ENCODE peak calls at places on chromosome 13, in five cellular contexts. H is endodermal cell, K is left ventricle myocardium inferior, V is SK-N-SH, D is A549. W is an unnamed sample.
A peak's percentile ranks its signal among the peaks of the same experiment; 100 is the strongest.

GRCh38 chr13:109857325-109857724 is 70.9 kb upstream of the IRS2 start:
- DNase-seq in H (peak; percentile 34), K (no peak), V (no peak), D (no peak), W (no peak)

GRCh38 chr13:46134494-46134893 is 29.7 kb upstream of the CPB2 start:
- DNase-seq in H (no peak), K (no peak), V (no peak), D (no peak), W (no peak)

GRCh38 chr13:106078191-106078590 is 457.3 kb downstream of the EFNB2 start:
- DNase-seq in H (no peak), K (no peak), V (no peak), D (no peak), W (no peak)

GRCh38 chr13:99335603-99336002 is 28.4 kb upstream of the GPR183 start:
- DNase-seq in H (no peak), K (no peak), V (no peak), D (no peak), W (no peak)

GRCh38 chr13:97342936-97343335 is 91.0 kb upstream of the RAP2A start:
- DNase-seq in H (no peak), K (no peak), V (no peak), D (no peak), W (no peak)

GRCh38 chr13:35978607-35979316 is 152.4 kb downstream of the DCLK1 start:
- DNase-seq in H (peak; percentile 74), K (no peak), V (peak; percentile 54), D (peak; percentile 12), W (no peak)

GRCh38 chr13:99033814-99034213 is 56.0 kb upstream of the DOCK9 start:
- DNase-seq in H (no peak), K (no peak), V (peak; percentile 34), D (peak; percentile 23), W (no peak)

GRCh38 chr13:23794267-23795161 is 94.7 kb downstream of the MIPEP start:
- DNase-seq in H (no peak), K (no peak), V (no peak), D (no peak), W (no peak)

GRCh38 chr13:87356314-87356713 is 314.9 kb upstream of the SLITRK5 start:
- DNase-seq in H (no peak), K (no peak), V (no peak), D (no peak), W (no peak)

GRCh38 chr13:83214452-83214851 is 667.8 kb downstream of the SLITRK1 start:
- DNase-seq in H (no peak), K (no peak), V (no peak), D (no peak), W (no peak)

GRCh38 chr13:77213644-77214043 is 113.2 kb downstream of the MYCBP2 start:
- DNase-seq in H (no peak), K (no peak), V (no peak), D (no peak), W (no peak)

GRCh38 chr13:26198116-26198515 is 24.0 kb downstream of the RNF6 start:
- DNase-seq in H (no peak), K (no peak), V (no peak), D (no peak), W (no peak)

GRCh38 chr13:59533561-59534337 is 630.0 kb downstream of the DIAPH3 start:
- DNase-seq in H (no peak), K (no peak), V (no peak), D (no peak), W (no peak)

GRCh38 chr13:97781891-97782305 is 171.6 kb upstream of the IPO5 start:
- DNase-seq in H (no peak), K (peak; percentile 27), V (no peak), D (no peak), W (no peak)

GRCh38 chr13:32314968-32315254 is 252 bp downstream of the ZAR1L start:
- DNase-seq in H (no peak), K (no peak), V (peak; percentile 60), D (no peak), W (no peak)

GRCh38 chr13:45799451-45799850 is 52.1 kb downstream of the SIAH3 start:
- DNase-seq in H (peak; percentile 15), K (peak; percentile 48), V (no peak), D (no peak), W (no peak)

GRCh38 chr13:21078501-21078900 is 17.1 kb upstream of the LATS2 start:
- DNase-seq in H (no peak), K (no peak), V (no peak), D (no peak), W (no peak)

GRCh38 chr13:52003551-52003950 is 7.7 kb downstream of the ATP7B start:
- DNase-seq in H (peak; percentile 75), K (no peak), V (no peak), D (no peak), W (no peak)

GRCh38 chr13:51998723-51999471 is 12.4 kb downstream of the ATP7B start:
- DNase-seq in H (peak; percentile 69), K (no peak), V (no peak), D (no peak), W (no peak)

GRCh38 chr13:52002361-52002760 is 8.9 kb downstream of the ATP7B start:
- DNase-seq in H (peak; percentile 62), K (no peak), V (no peak), D (no peak), W (no peak)

GRCh38 chr13:51999525-51999924 is 11.7 kb downstream of the ATP7B start:
- DNase-seq in H (peak; percentile 69), K (peak; percentile 72), V (no peak), D (no peak), W (no peak)

DNA sequence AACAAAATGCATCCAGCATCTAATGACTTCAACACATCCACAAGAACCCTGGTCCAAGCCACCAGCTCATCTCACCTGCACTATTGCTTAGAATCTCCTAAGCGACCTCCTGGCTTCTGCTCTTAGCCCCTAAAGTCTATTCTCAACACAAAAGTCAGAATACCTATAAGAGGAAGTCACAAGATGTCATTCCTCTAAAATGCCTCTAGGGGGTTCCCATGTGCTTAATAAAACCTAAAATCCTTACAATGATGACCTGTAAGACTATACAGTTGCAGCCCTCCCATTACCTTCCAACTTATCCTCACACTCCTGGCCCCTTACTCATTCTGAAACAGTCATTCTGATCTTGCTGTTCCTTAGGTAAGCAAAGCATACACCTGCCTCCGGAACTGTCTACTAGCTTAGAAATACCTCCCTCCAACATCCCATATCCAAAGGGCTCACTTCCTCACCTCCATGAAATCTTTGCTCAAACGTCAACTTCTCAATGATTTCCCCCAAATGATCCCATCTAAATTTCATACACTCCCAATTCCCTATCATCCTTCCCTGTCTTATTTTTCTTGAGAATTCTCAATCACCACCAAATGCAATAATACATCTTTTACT is 10.0 kb downstream of the ATP7B start:
- DNase-seq in H (peak; percentile 44), K (no peak), V (peak; percentile 64), D (peak; percentile 46), W (peak; percentile 28)
- TF ChIP-seq CTCF in H (peak; percentile 80), K (peak; percentile 76), V (peak; percentile 72), D (peak; percentile 52), W (peak; percentile 5)

GRCh38 chr13:93922063-93922462 is 557.4 kb downstream of the DCT start:
- DNase-seq in H (no peak), K (no peak), V (no peak), D (no peak), W (no peak)
- TF ChIP-seq CTCF in H (no peak), K (no peak), V (no peak), D (no peak), W (no peak)

GRCh38 chr13:67462098-67462497 is 232.0 kb upstream of the PCDH9 start:
- DNase-seq in H (no peak), K (no peak), V (no peak), D (no peak), W (no peak)
- TF ChIP-seq CTCF in H (no peak), K (no peak), V (no peak), D (no peak), W (no peak)

GRCh38 chr13:73059460-73060250 is 850 bp downstream of the KLF5 start:
- DNase-seq in H (peak; percentile 91), K (peak; percentile 51), V (no peak), D (no peak), W (no peak)
- TF ChIP-seq CTCF in H (peak; percentile 61), K (peak; percentile 12), V (no peak), D (peak; percentile 21), W (no peak)

GRCh38 chr13:27449936-27450828 is at the start of gene MTIF3:
- DNase-seq in H (peak; percentile 97), K (peak; percentile 92), V (peak; percentile 93), D (peak; percentile 71), W (peak; percentile 56)
- TF ChIP-seq CTCF in H (no peak), K (peak; percentile 23), V (no peak), D (no peak), W (no peak)